ENCODE peak calls at places on chromosomes 6 and 20, in eight cellular contexts. One of them, this sample, is unnamed.

GRCh38 chr6:33957391-33958207 is 153.8 kb upstream of the MLN start:
- DNase-seq in naive B cell: no peak
- DNase-seq in stimulated activated CD4-positive, alpha-beta T cell treated with anti-CD3 and anti-CD28 coated beads, Interleukin-2, amount 100 ng/mL, for 48 hours: no peak
- DNase-seq in stimulated activated naive CD8-positive, alpha-beta T cell treated with anti-CD3 and anti-CD28 coated beads, Interleukin-15, Interleukin-2, amounts not matched to agents 100 U/mL and 50 U/mL, for 24 hours: no peak
- DNase-seq in fibroblast of lung: no peak
- DNase-seq in HFFc6: no peak
- DNase-seq in HT1080: no peak
- DNase-seq in fibroblast of the aortic adventitia: no peak
- DNase-seq in this sample: no peak

GRCh38 chr20:46666306-46666705 is 15.0 kb upstream of the SLC13A3 start:
- DNase-seq in fibroblast of lung: no peak
- DNase-seq in HT1080: no peak
- DNase-seq in naive B cell: no peak
- DNase-seq in stimulated activated naive CD8-positive, alpha-beta T cell treated with anti-CD3 and anti-CD28 coated beads, Interleukin-15, Interleukin-2, amounts not matched to agents 100 U/mL and 50 U/mL, for 24 hours: no peak
- DNase-seq in HFFc6: no peak
- DNase-seq in fibroblast of the aortic adventitia: no peak
- DNase-seq in stimulated activated CD4-positive, alpha-beta T cell treated with anti-CD3 and anti-CD28 coated beads, Interleukin-2, amount 100 ng/mL, for 48 hours: no peak
- DNase-seq in this sample: no peak

GRCh38 chr6:25173951-25174474 is 105.2 kb upstream of the CARMIL1 start:
- DNase-seq in stimulated activated CD4-positive, alpha-beta T cell treated with anti-CD3 and anti-CD28 coated beads, Interleukin-2, amount 100 ng/mL, for 48 hours: no peak
- DNase-seq in HT1080: peak
- DNase-seq in HFFc6: peak
- DNase-seq in fibroblast of the aortic adventitia: peak
- DNase-seq in stimulated activated naive CD8-positive, alpha-beta T cell treated with anti-CD3 and anti-CD28 coated beads, Interleukin-15, Interleukin-2, amounts not matched to agents 100 U/mL and 50 U/mL, for 24 hours: no peak
- DNase-seq in naive B cell: no peak
- DNase-seq in fibroblast of lung: peak
- DNase-seq in this sample: peak

GRCh38 chr6:21132856-21133610 is 460.5 kb upstream of the SOX4 start:
- DNase-seq in HT1080: no peak
- DNase-seq in stimulated activated naive CD8-positive, alpha-beta T cell treated with anti-CD3 and anti-CD28 coated beads, Interleukin-15, Interleukin-2, amounts not matched to agents 100 U/mL and 50 U/mL, for 24 hours: no peak
- DNase-seq in fibroblast of the aortic adventitia: no peak
- DNase-seq in HFFc6: no peak
- DNase-seq in naive B cell: no peak
- DNase-seq in fibroblast of lung: peak
- DNase-seq in stimulated activated CD4-positive, alpha-beta T cell treated with anti-CD3 and anti-CD28 coated beads, Interleukin-2, amount 100 ng/mL, for 48 hours: no peak
- DNase-seq in this sample: no peak

GRCh38 chr20:1010659-1011058 is 8.5 kb upstream of the RSPO4 start:
- DNase-seq in fibroblast of the aortic adventitia: no peak
- DNase-seq in naive B cell: no peak
- DNase-seq in fibroblast of lung: no peak
- DNase-seq in HFFc6: no peak
- DNase-seq in stimulated activated CD4-positive, alpha-beta T cell treated with anti-CD3 and anti-CD28 coated beads, Interleukin-2, amount 100 ng/mL, for 48 hours: no peak
- DNase-seq in HT1080: no peak
- DNase-seq in stimulated activated naive CD8-positive, alpha-beta T cell treated with anti-CD3 and anti-CD28 coated beads, Interleukin-15, Interleukin-2, amounts not matched to agents 100 U/mL and 50 U/mL, for 24 hours: no peak
- DNase-seq in this sample: no peak

GRCh38 chr20:51249215-51249614 is 226.3 kb upstream of the KCNG1 start:
- DNase-seq in naive B cell: no peak
- DNase-seq in stimulated activated naive CD8-positive, alpha-beta T cell treated with anti-CD3 and anti-CD28 coated beads, Interleukin-15, Interleukin-2, amounts not matched to agents 100 U/mL and 50 U/mL, for 24 hours: no peak
- DNase-seq in HT1080: no peak
- DNase-seq in HFFc6: no peak
- DNase-seq in fibroblast of lung: no peak
- DNase-seq in stimulated activated CD4-positive, alpha-beta T cell treated with anti-CD3 and anti-CD28 coated beads, Interleukin-2, amount 100 ng/mL, for 48 hours: no peak
- DNase-seq in fibroblast of the aortic adventitia: no peak
- DNase-seq in this sample: no peak

GRCh38 chr20:44394520-44395182 is 39.2 kb downstream of the HNF4A start:
- DNase-seq in stimulated activated CD4-positive, alpha-beta T cell treated with anti-CD3 and anti-CD28 coated beads, Interleukin-2, amount 100 ng/mL, for 48 hours: no peak
- DNase-seq in fibroblast of the aortic adventitia: no peak
- DNase-seq in HFFc6: no peak
- DNase-seq in naive B cell: no peak
- DNase-seq in fibroblast of lung: peak
- DNase-seq in HT1080: no peak
- DNase-seq in stimulated activated naive CD8-positive, alpha-beta T cell treated with anti-CD3 and anti-CD28 coated beads, Interleukin-15, Interleukin-2, amounts not matched to agents 100 U/mL and 50 U/mL, for 24 hours: no peak
- DNase-seq in this sample: no peak

GRCh38 chr6:84623956-84624680 is 140.3 kb downstream of the TBX18 start:
- DNase-seq in HFFc6: peak
- DNase-seq in fibroblast of lung: peak
- DNase-seq in stimulated activated CD4-positive, alpha-beta T cell treated with anti-CD3 and anti-CD28 coated beads, Interleukin-2, amount 100 ng/mL, for 48 hours: no peak
- DNase-seq in stimulated activated naive CD8-positive, alpha-beta T cell treated with anti-CD3 and anti-CD28 coated beads, Interleukin-15, Interleukin-2, amounts not matched to agents 100 U/mL and 50 U/mL, for 24 hours: no peak
- DNase-seq in HT1080: peak
- DNase-seq in fibroblast of the aortic adventitia: peak
- DNase-seq in naive B cell: no peak
- DNase-seq in this sample: peak

GRCh38 chr6:5752282-5752681 is 254.4 kb downstream of the NRN1 start:
- DNase-seq in stimulated activated CD4-positive, alpha-beta T cell treated with anti-CD3 and anti-CD28 coated beads, Interleukin-2, amount 100 ng/mL, for 48 hours: no peak
- DNase-seq in HT1080: peak
- DNase-seq in fibroblast of lung: peak
- DNase-seq in HFFc6: peak
- DNase-seq in stimulated activated naive CD8-positive, alpha-beta T cell treated with anti-CD3 and anti-CD28 coated beads, Interleukin-15, Interleukin-2, amounts not matched to agents 100 U/mL and 50 U/mL, for 24 hours: no peak
- DNase-seq in naive B cell: no peak
- DNase-seq in fibroblast of the aortic adventitia: peak
- DNase-seq in this sample: peak

GRCh38 chr20:25378189-25378883 is 12.3 kb downstream of the ABHD12 start:
- DNase-seq in stimulated activated naive CD8-positive, alpha-beta T cell treated with anti-CD3 and anti-CD28 coated beads, Interleukin-15, Interleukin-2, amounts not matched to agents 100 U/mL and 50 U/mL, for 24 hours: no peak
- DNase-seq in fibroblast of the aortic adventitia: no peak
- DNase-seq in HFFc6: no peak
- DNase-seq in naive B cell: no peak
- DNase-seq in HT1080: no peak
- DNase-seq in stimulated activated CD4-positive, alpha-beta T cell treated with anti-CD3 and anti-CD28 coated beads, Interleukin-2, amount 100 ng/mL, for 48 hours: no peak
- DNase-seq in fibroblast of lung: no peak
- DNase-seq in this sample: no peak

GRCh38 chr6:136587527-136587926 is 37.3 kb upstream of the MAP7 start:
- DNase-seq in HFFc6: no peak
- DNase-seq in fibroblast of lung: peak
- DNase-seq in stimulated activated naive CD8-positive, alpha-beta T cell treated with anti-CD3 and anti-CD28 coated beads, Interleukin-15, Interleukin-2, amounts not matched to agents 100 U/mL and 50 U/mL, for 24 hours: no peak
- DNase-seq in fibroblast of the aortic adventitia: no peak
- DNase-seq in stimulated activated CD4-positive, alpha-beta T cell treated with anti-CD3 and anti-CD28 coated beads, Interleukin-2, amount 100 ng/mL, for 48 hours: no peak
- DNase-seq in naive B cell: no peak
- DNase-seq in HT1080: no peak
- DNase-seq in this sample: no peak

GRCh38 chr6:106470316-106470715 is 109.8 kb downstream of the CRYBG1 start:
- DNase-seq in fibroblast of the aortic adventitia: peak
- DNase-seq in naive B cell: no peak
- DNase-seq in HT1080: no peak
- DNase-seq in stimulated activated naive CD8-positive, alpha-beta T cell treated with anti-CD3 and anti-CD28 coated beads, Interleukin-15, Interleukin-2, amounts not matched to agents 100 U/mL and 50 U/mL, for 24 hours: no peak
- DNase-seq in fibroblast of lung: no peak
- DNase-seq in stimulated activated CD4-positive, alpha-beta T cell treated with anti-CD3 and anti-CD28 coated beads, Interleukin-2, amount 100 ng/mL, for 48 hours: no peak
- DNase-seq in HFFc6: no peak
- DNase-seq in this sample: no peak

GRCh38 chr6:168332020-168332419 is 12.4 kb upstream of the DACT2 start:
- DNase-seq in naive B cell: no peak
- DNase-seq in HT1080: no peak
- DNase-seq in HFFc6: no peak
- DNase-seq in fibroblast of lung: no peak
- DNase-seq in stimulated activated CD4-positive, alpha-beta T cell treated with anti-CD3 and anti-CD28 coated beads, Interleukin-2, amount 100 ng/mL, for 48 hours: no peak
- DNase-seq in fibroblast of the aortic adventitia: no peak
- DNase-seq in stimulated activated naive CD8-positive, alpha-beta T cell treated with anti-CD3 and anti-CD28 coated beads, Interleukin-15, Interleukin-2, amounts not matched to agents 100 U/mL and 50 U/mL, for 24 hours: no peak
- DNase-seq in this sample: no peak

GRCh38 chr6:133917781-133918180 is 28.9 kb downstream of the TCF21 start:
- DNase-seq in stimulated activated CD4-positive, alpha-beta T cell treated with anti-CD3 and anti-CD28 coated beads, Interleukin-2, amount 100 ng/mL, for 48 hours: no peak
- DNase-seq in naive B cell: no peak
- DNase-seq in fibroblast of the aortic adventitia: no peak
- DNase-seq in HFFc6: no peak
- DNase-seq in stimulated activated naive CD8-positive, alpha-beta T cell treated with anti-CD3 and anti-CD28 coated beads, Interleukin-15, Interleukin-2, amounts not matched to agents 100 U/mL and 50 U/mL, for 24 hours: no peak
- DNase-seq in HT1080: no peak
- DNase-seq in fibroblast of lung: no peak
- DNase-seq in this sample: no peak

GRCh38 chr6:100078509-100078908 is 84.5 kb upstream of the MCHR2 start:
- DNase-seq in fibroblast of lung: peak
- DNase-seq in stimulated activated naive CD8-positive, alpha-beta T cell treated with anti-CD3 and anti-CD28 coated beads, Interleukin-15, Interleukin-2, amounts not matched to agents 100 U/mL and 50 U/mL, for 24 hours: no peak
- DNase-seq in HFFc6: peak
- DNase-seq in stimulated activated CD4-positive, alpha-beta T cell treated with anti-CD3 and anti-CD28 coated beads, Interleukin-2, amount 100 ng/mL, for 48 hours: peak
- DNase-seq in HT1080: peak
- DNase-seq in naive B cell: no peak
- DNase-seq in fibroblast of the aortic adventitia: peak
- DNase-seq in this sample: no peak

This sample was measured in astrocyte of the cerebellum.